ENCODE peak calls at places on chromosomes 7 and 10, in four cellular contexts. X is HCT116, S is adrenal gland, C is K562. N is an unnamed sample.

GRCh38 chr10:22148956-22149355 is 68.9 kb downstream of the EBLN1 start:
- DNase-seq in X (no peak), S (no peak), C (no peak), N (no peak)

GRCh38 chr7:76408121-76408560 is 1.4 kb downstream of the SSC4D start:
- DNase-seq in X (no peak), S (no peak), C (no peak), N (no peak)

GRCh38 chr7:148982596-148983219 is 45.6 kb downstream of the PDIA4 start:
- DNase-seq in X (no peak), S (peak; percentile 51), C (no peak), N (peak; percentile 26)

GRCh38 chr10:86964847-86965190 is 3.5 kb upstream of the ADIRF start:
- DNase-seq in X (no peak), S (no peak), C (no peak), N (no peak)

GRCh38 chr7:135558337-135558767 is 635 bp downstream of the NUP205 start:
- DNase-seq in X (peak; percentile 45), S (peak; percentile 50), C (peak; percentile 91), N (peak; percentile 87)

GRCh38 chr10:95784279-95784913 is 28.4 kb downstream of the ENTPD1 start:
- DNase-seq in X (no peak), S (no peak), C (no peak), N (no peak)

GRCh38 chr7:42269161-42269560 is 32.2 kb upstream of the GLI3 start:
- DNase-seq in X (no peak), S (no peak), C (no peak), N (no peak)

GRCh38 chr7:148334959-148335577 is 255.5 kb upstream of the C7orf33 start:
- DNase-seq in X (no peak), S (no peak), C (no peak), N (no peak)

GRCh38 chr7:140645166-140645565 is 4.6 kb upstream of the DENND2A start:
- DNase-seq in X (no peak), S (no peak), C (peak; percentile 76), N (peak; percentile 45)

GRCh38 chr7:70717553-70718248 is 414.2 kb upstream of the GALNT17 start:
- DNase-seq in X (no peak), S (no peak), C (no peak), N (no peak)

GRCh38 chr7:128917061-128917460 is 6.6 kb upstream of the KCP start:
- DNase-seq in X (no peak), S (no peak), C (no peak), N (no peak)

GRCh38 chr7:21137640-21138039 is 290.2 kb upstream of the SP4 start:
- DNase-seq in X (no peak), S (no peak), C (no peak), N (no peak)

GRCh38 chr7:151779255-151779654 is 97.7 kb downstream of the PRKAG2 start:
- DNase-seq in X (no peak), S (no peak), C (no peak), N (no peak)

GRCh38 chr7:155032978-155033377 is 30.1 kb upstream of the PAXIP1 start:
- DNase-seq in X (no peak), S (no peak), C (no peak), N (no peak)

GRCh38 chr7:152330827-152331226 is 105.0 kb downstream of the KMT2C start:
- DNase-seq in X (no peak), S (no peak), C (no peak), N (no peak)

GRCh38 chr10:132395704-132396494 is 1.1 kb upstream of the PWWP2B start:
- DNase-seq in X (no peak), S (peak; percentile 88), C (peak; percentile 37), N (peak; percentile 18)

GRCh38 chr10:51915031-51915542 is 215.7 kb upstream of the CSTF2T start:
- DNase-seq in X (no peak), S (no peak), C (no peak), N (no peak)

GRCh38 chr7:66099551-66100407 is 14.9 kb upstream of the CRCP start:
- DNase-seq in X (peak; percentile 86), S (peak; percentile 80), C (peak; percentile 71), N (peak; percentile 13)

GRCh38 chr10:86535057-86535882 is 13.7 kb upstream of the WAPL start:
- DNase-seq in X (peak; percentile 31), S (peak; percentile 88), C (peak; percentile 86), N (peak; percentile 71)

GRCh38 chr7:96823274-96823673 is 113.6 kb upstream of the SEM1 start:
- DNase-seq in X (no peak), S (no peak), C (no peak), N (no peak)

GRCh38 chr7:2104107-2104710 is 128.5 kb downstream of the MAD1L1 start:
- DNase-seq in X (peak; percentile 67), S (peak; percentile 76), C (peak; percentile 97), N (peak; percentile 94)
- TF ChIP-seq POLR2A in X (no peak), S (no peak), C (peak; percentile 65), N (no peak)

GRCh38 chr10:119872610-119872859 is at the start of gene MCMBP:
- DNase-seq in X (no peak), S (no peak), C (no peak), N (no peak)
- TF ChIP-seq POLR2A in X (peak; percentile 81), S (peak; percentile 68), C (no peak), N (no peak)

GRCh38 chr10:127907411-127908105 is 655 bp downstream of the PTPRE start:
- DNase-seq in X (no peak), S (peak; percentile 78), C (no peak), N (no peak)

GRCh38 chr10:127905623-127906261 is 1.2 kb upstream of the PTPRE start:
- DNase-seq in X (no peak), S (peak; percentile 22), C (no peak), N (no peak)

GRCh38 chr10:127904931-127905622 is 1.8 kb upstream of the PTPRE start:
- DNase-seq in X (no peak), S (peak; percentile 20), C (no peak), N (no peak)

GRCh38 chr10:127908106-127908957 is 1.4 kb downstream of the PTPRE start:
- DNase-seq in X (peak; percentile 87), S (peak; percentile 91), C (no peak), N (no peak)

GRCh38 chr10:127906548-127907377 is at the start of gene PTPRE:
- DNase-seq in X (peak; percentile 40), S (peak; percentile 77), C (peak; percentile 51), N (peak; percentile 53)
- TF ChIP-seq POLR2A in X (no peak), S (peak; percentile 65), C (no peak), N (no peak)

DNA sequence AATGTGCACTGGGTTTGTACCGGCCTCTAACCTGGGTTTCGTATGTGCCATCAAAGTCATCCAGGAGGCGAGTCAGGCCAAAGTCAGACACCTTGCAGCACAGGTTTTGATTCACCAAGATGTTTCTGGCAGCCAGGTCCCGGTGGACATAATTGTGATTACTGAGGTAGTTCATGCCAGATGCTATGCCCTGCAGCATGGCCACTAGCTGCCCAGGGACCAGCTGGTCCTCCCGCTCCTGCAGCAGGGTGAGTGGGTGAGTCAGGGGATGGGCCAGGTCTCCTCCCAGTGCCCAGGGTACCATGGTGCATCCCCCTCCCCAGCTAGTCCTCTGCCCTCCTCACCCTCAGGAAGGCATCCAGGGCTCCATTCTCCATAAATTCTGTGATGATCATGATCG is 13.6 kb downstream of the ZYX start:
- DNase-seq in X (no peak), S (no peak), C (no peak), N (no peak)
- TF ChIP-seq POLR2A in X (no peak), S (no peak), C (no peak), N (no peak)

GRCh38 chr10:123142701-123143161 is 5.2 kb upstream of the HMX2 start:
- DNase-seq in X (no peak), S (no peak), C (no peak), N (no peak)

GRCh38 chr10:123140983-123141390 is 5.2 kb downstream of the HMX3 start:
- DNase-seq in X (no peak), S (no peak), C (no peak), N (no peak)

GRCh38 chr10:123140164-123140982 is 4.6 kb downstream of the HMX3 start:
- DNase-seq in X (no peak), S (no peak), C (no peak), N (peak; percentile 27)

GRCh38 chr10:123143162-123143824 is 4.6 kb upstream of the HMX2 start:
- DNase-seq in X (no peak), S (no peak), C (no peak), N (no peak)

DNA sequence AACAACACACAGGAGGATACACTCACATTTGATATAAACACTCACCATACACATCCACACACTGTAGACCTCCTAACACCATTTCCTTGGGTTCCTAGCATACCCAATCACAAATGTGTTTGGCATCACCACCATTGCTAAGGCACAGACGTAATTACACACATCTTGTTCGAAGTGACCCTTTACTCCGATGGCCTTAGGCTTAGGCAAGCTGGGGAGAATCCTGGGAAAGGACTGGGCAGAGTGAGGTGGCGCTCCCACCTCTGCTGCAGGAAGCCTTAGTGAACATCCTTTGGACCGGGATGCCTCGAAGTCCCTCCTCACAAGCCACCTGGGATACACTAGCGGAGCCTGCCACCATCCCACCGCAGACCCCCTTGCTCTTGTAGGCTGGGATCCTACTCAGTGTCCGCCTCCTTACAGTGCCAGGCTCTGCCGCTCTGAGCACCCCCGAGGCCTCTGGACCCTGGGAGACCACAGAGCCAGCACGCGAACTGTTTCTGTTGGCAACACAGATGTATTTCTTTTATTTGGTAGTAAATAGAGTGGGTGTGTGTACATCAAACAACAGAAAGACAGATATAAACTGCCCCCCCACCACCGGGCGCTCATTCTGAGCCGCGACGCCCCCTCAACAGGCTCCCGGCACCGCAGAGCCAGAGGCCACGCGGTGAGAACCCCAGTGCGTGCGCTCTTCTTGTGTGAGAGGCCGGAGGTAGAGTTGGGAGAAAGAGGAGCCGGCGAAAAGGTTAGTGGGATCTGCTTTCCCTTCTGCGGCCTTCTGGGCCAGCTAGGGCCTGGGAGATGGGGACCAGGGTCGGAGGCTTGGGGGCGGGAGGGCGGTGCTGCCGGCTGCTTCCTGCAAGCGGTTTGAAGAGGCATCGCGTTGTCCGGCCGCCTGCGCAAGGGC is 5.9 kb upstream of the HMX2 start:
- DNase-seq in X (no peak), S (no peak), C (no peak), N (no peak)
- TF ChIP-seq POLR2A in X (no peak), S (no peak), C (peak; percentile 57), N (no peak)

DNA sequence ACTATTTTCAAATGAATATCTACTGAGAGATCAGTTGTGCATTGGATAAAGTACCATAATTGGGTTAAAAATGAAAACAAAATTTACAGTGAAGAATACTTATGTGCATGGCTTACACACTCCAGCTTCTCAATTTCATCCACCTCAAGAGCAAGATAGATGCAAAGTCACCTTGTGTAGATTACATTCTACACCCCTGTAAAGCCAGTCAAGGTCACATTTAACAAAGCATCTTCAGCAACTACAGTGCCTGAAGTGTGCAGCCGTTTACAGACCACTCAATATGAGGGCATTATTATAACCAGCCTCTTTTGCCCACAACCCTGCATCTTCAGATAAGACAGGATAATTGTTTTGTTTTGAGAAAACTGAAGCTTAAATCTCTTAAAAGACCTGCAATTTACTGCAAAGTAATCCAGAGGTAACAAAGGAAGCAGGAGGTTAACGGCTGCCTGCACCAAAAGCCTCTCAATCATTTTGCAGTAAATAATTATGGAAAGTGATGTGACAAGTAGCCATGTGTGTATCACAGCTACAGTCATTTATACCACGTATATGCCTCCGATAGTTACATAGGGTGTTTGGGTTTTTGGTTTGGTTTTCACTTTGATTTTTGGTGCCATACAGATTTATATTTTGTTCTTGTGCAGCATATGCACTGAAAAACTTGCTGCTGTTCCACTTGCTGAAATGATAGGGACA is 4.9 kb downstream of the PURB start:
- DNase-seq in X (no peak), S (no peak), C (no peak), N (no peak)
- TF ChIP-seq POLR2A in X (no peak), S (no peak), C (no peak), N (no peak)

GRCh38 chr10:43689955-43690771 is 41.5 kb upstream of the ZNF32 start:
- DNase-seq in X (peak; percentile 29), S (peak; percentile 81), C (peak; percentile 92), N (peak; percentile 85)
- TF ChIP-seq POLR2A in X (no peak), S (no peak), C (no peak), N (no peak)

GRCh38 chr7:137871173-137871915 is 24.6 kb upstream of the DGKI start:
- DNase-seq in X (no peak), S (no peak), C (no peak), N (no peak)
- TF ChIP-seq POLR2A in X (no peak), S (no peak), C (peak; percentile 24), N (no peak)